ENCODE peak calls at places on chromosome 20, in five cellular contexts. T is NCI-H1105, G is NCI-H774, K is astrocyte of the cerebellum, A is endothelial cell. S is an unnamed sample.

GRCh38 chr20:15257071-15257470 is 919.7 kb upstream of the FLRT3 start:
- DNase-seq in T (no peak), G (no peak), K (no peak), A (no peak), S (no peak)

GRCh38 chr20:41138527-41139226 is 1.3 kb downstream of the PLCG1 start:
- DNase-seq in T (no peak), G (no peak), K (no peak), A (no peak), S (no peak)

GRCh38 chr20:25007491-25008305 is 15.1 kb upstream of the APMAP start:
- DNase-seq in T (no peak), G (no peak), K (no peak), A (no peak), S (no peak)

GRCh38 chr20:12649234-12649633 is 359.5 kb upstream of the SPTLC3 start:
- DNase-seq in T (no peak), G (no peak), K (no peak), A (no peak), S (no peak)

GRCh38 chr20:10665791-10666190 is 8.0 kb downstream of the JAG1 start:
- DNase-seq in T (no peak), G (no peak), K (no peak), A (no peak), S (no peak)

GRCh38 chr20:1376453-1377270 is 16.2 kb downstream of the FKBP1A start:
- DNase-seq in T (no peak), G (no peak), K (no peak), A (no peak), S (no peak)

GRCh38 chr20:22524393-22525015 is 59.9 kb downstream of the FOXA2 start:
- DNase-seq in T (no peak), G (no peak), K (no peak), A (no peak), S (no peak)

GRCh38 chr20:53805895-53806384 is 212.3 kb upstream of the ZNF217 start:
- DNase-seq in T (no peak), G (no peak), K (no peak), A (no peak), S (peak; percentile 90)

GRCh38 chr20:45589725-45590124 is 10.6 kb upstream of the WFDC8 start:
- DNase-seq in T (no peak), G (no peak), K (no peak), A (no peak), S (no peak)

GRCh38 chr20:40688129-40689099 is 622 bp downstream of the MAFB start:
- DNase-seq in T (no peak), G (no peak), K (no peak), A (peak; percentile 27), S (peak; percentile 17)

GRCh38 chr20:33373735-33374605 is 27.3 kb downstream of the CDK5RAP1 start:
- DNase-seq in T (no peak), G (peak; percentile 95), K (no peak), A (no peak), S (peak; percentile 61)